ENCODE peak calls at places on chromosomes 7 and 10, in ten cellular contexts. I is transverse colon, A is left ventricle myocardium inferior, O is H1, M is left lung, E is AG09319, C is dorsolateral prefrontal cortex, Z is cardiac muscle cell, W is tibial artery, P is GM12865. F is an unnamed sample.
A peak's percentile ranks its signal among the peaks of the same experiment; 100 is the strongest.

GRCh38 chr7:4655311-4655710 is 26.8 kb upstream of the FOXK1 start:
- DNase-seq in I (no peak), A (no peak), O (no peak), M (no peak), E (no peak), C (no peak), Z (no peak), W (no peak), P (no peak), F (no peak)

GRCh38 chr10:73867871-73868631 is 6.3 kb downstream of the CAMK2G start:
- DNase-seq in I (no peak), A (peak; percentile 53), O (no peak), M (no peak), E (no peak), C (no peak), Z (peak; percentile 54), W (no peak), P (no peak), F (no peak)

GRCh38 chr10:131273476-131273875 is 38.0 kb downstream of the TCERG1L start:
- DNase-seq in I (no peak), A (no peak), O (no peak), M (no peak), E (no peak), C (no peak), Z (no peak), W (no peak), P (no peak), F (no peak)

GRCh38 chr7:11330717-11331116 is 357.0 kb downstream of the PHF14 start:
- DNase-seq in I (no peak), A (no peak), O (no peak), M (no peak), E (no peak), C (no peak), Z (no peak), W (no peak), P (peak; percentile 33), F (no peak)

GRCh38 chr10:96470108-96470743 is 43.5 kb downstream of the TLL2 start:
- DNase-seq in I (no peak), A (no peak), O (no peak), M (no peak), E (no peak), C (peak; percentile 60), Z (peak; percentile 53), W (no peak), P (peak; percentile 59), F (no peak)

GRCh38 chr7:75599244-75599771 is 107.2 kb downstream of the SPDYE5 start:
- DNase-seq in I (no peak), A (no peak), O (no peak), M (no peak), E (no peak), C (peak; percentile 91), Z (no peak), W (no peak), P (no peak), F (no peak)

GRCh38 chr7:31052504-31052840 is 364 bp downstream of the ADCYAP1R1 start:
- DNase-seq in I (no peak), A (no peak), O (no peak), M (no peak), E (no peak), C (no peak), Z (no peak), W (no peak), P (no peak), F (no peak)

GRCh38 chr7:137916980-137917645 is 70.3 kb upstream of the DGKI start:
- DNase-seq in I (no peak), A (no peak), O (no peak), M (no peak), E (no peak), C (no peak), Z (no peak), W (no peak), P (peak; percentile 22), F (no peak)

GRCh38 chr7:375491-375821 is 85.5 kb downstream of the FOXL3 start:
- DNase-seq in I (peak; percentile 5), A (no peak), O (no peak), M (peak; percentile 29), E (no peak), C (peak; percentile 1), Z (no peak), W (peak; percentile 17), P (no peak), F (peak; percentile 9)

GRCh38 chr10:94403034-94403822 is 887 bp downstream of the TBC1D12 start:
- DNase-seq in I (peak; percentile 79), A (peak; percentile 53), O (no peak), M (peak; percentile 76), E (no peak), C (peak; percentile 22), Z (peak; percentile 76), W (peak; percentile 58), P (peak; percentile 93), F (peak; percentile 43)

GRCh38 chr10:24118246-24118645 is 90.7 kb upstream of the KIAA1217 start:
- DNase-seq in I (no peak), A (no peak), O (no peak), M (no peak), E (no peak), C (peak; percentile 25), Z (peak; percentile 23), W (no peak), P (no peak), F (no peak)

GRCh38 chr10:60427148-60427547 is 37.5 kb upstream of the ANK3 start:
- DNase-seq in I (no peak), A (no peak), O (no peak), M (no peak), E (no peak), C (no peak), Z (no peak), W (no peak), P (no peak), F (no peak)
- TF ChIP-seq CTCF in I (no peak), A (no peak), O (no peak), M (no peak), E (no peak), C (no peak), Z (no peak), W (no peak), P (no peak), F (no peak)

GRCh38 chr7:17019106-17019505 is 137.3 kb upstream of the AGR3 start:
- DNase-seq in I (no peak), A (no peak), O (no peak), M (no peak), E (no peak), C (no peak), Z (no peak), W (no peak), P (no peak), F (no peak)
- TF ChIP-seq CTCF in I (no peak), A (no peak), O (no peak), M (no peak), E (no peak), C (no peak), Z (no peak), W (no peak), P (no peak), F (no peak)

DNA sequence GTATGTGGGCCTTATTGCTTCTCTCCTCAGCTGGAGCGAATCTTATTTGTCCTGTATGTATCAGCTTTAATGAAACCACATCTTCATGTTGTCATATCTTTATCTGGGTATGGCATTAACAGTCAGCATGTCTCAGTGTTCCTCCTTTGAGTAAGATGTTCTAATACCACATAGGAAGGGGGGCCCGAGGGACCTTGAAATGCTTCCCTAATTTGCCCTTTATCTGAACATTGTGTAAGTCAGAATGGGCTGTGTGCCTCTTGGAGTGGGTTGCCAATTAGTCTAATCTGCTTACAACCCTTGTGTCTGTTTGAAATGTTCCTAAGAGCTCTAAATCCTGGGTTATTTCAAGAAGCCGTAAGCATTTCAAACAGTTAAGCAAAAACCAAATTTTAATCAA is 623.8 kb downstream of the SUGCT start:
- DNase-seq in I (no peak), A (no peak), O (no peak), M (no peak), E (no peak), C (no peak), Z (no peak), W (no peak), P (no peak), F (no peak)
- TF ChIP-seq CTCF in I (no peak), A (no peak), O (no peak), M (no peak), E (no peak), C (no peak), Z (no peak), W (no peak), P (no peak), F (no peak)

GRCh38 chr10:61978965-61979364 is 77.5 kb downstream of the ARID5B start:
- DNase-seq in I (no peak), A (no peak), O (no peak), M (peak; percentile 58), E (no peak), C (no peak), Z (no peak), W (no peak), P (no peak), F (no peak)
- TF ChIP-seq CTCF in I (no peak), A (peak; percentile 51), O (peak; percentile 59), M (no peak), E (no peak), C (peak; percentile 24), Z (no peak), W (peak; percentile 24), P (peak; percentile 19), F (no peak)